ENCODE peak calls at places on chromosomes 3 and 15, in six cellular contexts. G is activated CD8-positive, alpha-beta memory T cell treated with anti-CD3 and anti-CD28 coated beads, Interleukin-2, amount 50 U/mL, for 4 hours; F is non-pigmented ciliary epithelial cell; C is SK-N-SH; U is stomach; M is D341Med. R is an unnamed sample.

GRCh38 chr15:62928242-62928995 is 114.1 kb upstream of the TPM1 start:
- DNase-seq in G (no peak), F (peak), C (peak), U (no peak), M (no peak), R (no peak)

GRCh38 chr15:59998256-59999063 is 5.7 kb upstream of the FOXB1 start:
- DNase-seq in G (no peak), F (no peak), C (peak), U (no peak), M (no peak), R (no peak)

GRCh38 chr3:184654375-184654774 is 57.5 kb downstream of the MAGEF1 start:
- DNase-seq in G (no peak), F (no peak), C (no peak), U (no peak), M (no peak), R (no peak)

GRCh38 chr15:65980824-65981456 is 111.6 kb downstream of the RAB11A start:
- DNase-seq in G (no peak), F (peak), C (peak), U (peak), M (peak), R (peak)

GRCh38 chr3:112931737-112932521 is 43.0 kb downstream of the CD200R1 start:
- DNase-seq in G (no peak), F (no peak), C (no peak), U (no peak), M (no peak), R (peak)

GRCh38 chr3:25452185-25452584 is 24.1 kb downstream of the RARB start:
- DNase-seq in G (no peak), F (no peak), C (no peak), U (no peak), M (no peak), R (no peak)

GRCh38 chr3:196186661-196187573 is 24.3 kb downstream of the ZDHHC19 start:
- DNase-seq in G (no peak), F (no peak), C (peak), U (no peak), M (no peak), R (peak)

GRCh38 chr15:83732196-83732595 is 78.3 kb downstream of the ADAMTSL3 start:
- DNase-seq in G (no peak), F (no peak), C (no peak), U (no peak), M (no peak), R (no peak)

GRCh38 chr3:186901135-186901734 is 29.1 kb upstream of the ST6GAL1 start:
- DNase-seq in G (no peak), F (no peak), C (no peak), U (no peak), M (no peak), R (no peak)

GRCh38 chr15:29533667-29534066 is 264.0 kb upstream of the NSMCE3 start:
- DNase-seq in G (no peak), F (no peak), C (no peak), U (no peak), M (no peak), R (no peak)

GRCh38 chr3:64184621-64185020 is 40.6 kb downstream of the PRICKLE2 start:
- DNase-seq in G (no peak), F (no peak), C (no peak), U (no peak), M (no peak), R (no peak)

GRCh38 chr15:31374489-31374888 is 47.9 kb downstream of the KLF13 start:
- DNase-seq in G (no peak), F (no peak), C (no peak), U (no peak), M (no peak), R (peak)

GRCh38 chr3:39181408-39182335 is 10.7 kb downstream of the XIRP1 start:
- DNase-seq in G (no peak), F (no peak), C (no peak), U (no peak), M (no peak), R (no peak)

GRCh38 chr3:13896473-13897154 is 16.7 kb upstream of the WNT7A start:
- DNase-seq in G (peak), F (peak), C (peak), U (peak), M (peak), R (peak)

GRCh38 chr15:62119224-62119925 is 45.7 kb downstream of the C2CD4B start:
- DNase-seq in G (no peak), F (peak), C (no peak), U (no peak), M (no peak), R (no peak)

GRCh38 chr3:126293370-126294082 is 63.7 kb downstream of the KLF15 start:
- DNase-seq in G (no peak), F (no peak), C (no peak), U (no peak), M (no peak), R (no peak)

GRCh38 chr3:97957617-97958311 is 14.5 kb downstream of the RIOX2 start:
- DNase-seq in G (no peak), F (no peak), C (no peak), U (no peak), M (no peak), R (peak)

GRCh38 chr3:157075693-157076420 is 84.1 kb downstream of the CCNL1 start:
- DNase-seq in G (no peak), F (no peak), C (no peak), U (no peak), M (no peak), R (no peak)

GRCh38 chr3:48614044-48614443 is 4.6 kb upstream of the UQCRC1 start:
- DNase-seq in G (no peak), F (no peak), C (no peak), U (no peak), M (no peak), R (no peak)

GRCh38 chr15:22952826-22953579 is 27.2 kb downstream of the CYFIP1 start:
- DNase-seq in G (no peak), F (no peak), C (no peak), U (no peak), M (peak), R (no peak)

GRCh38 chr3:112027839-112028238 is 6.7 kb upstream of the TMPRSS7 start:
- DNase-seq in G (no peak), F (no peak), C (no peak), U (no peak), M (no peak), R (no peak)

GRCh38 chr15:83970290-83970890 is 265.2 kb upstream of the GOLGA6L4 start:
- DNase-seq in G (no peak), F (no peak), C (no peak), U (no peak), M (no peak), R (no peak)

GRCh38 chr3:188607810-188608209 is 453.9 kb downstream of the LPP start:
- DNase-seq in G (no peak), F (no peak), C (no peak), U (no peak), M (no peak), R (no peak)

GRCh38 chr15:75149911-75150709 is 51.6 kb upstream of the C15orf39 start:
- DNase-seq in G (no peak), F (no peak), C (no peak), U (no peak), M (no peak), R (peak)

GRCh38 chr15:67945951-67946700 is 106.3 kb upstream of the RNU6-1 start:
- DNase-seq in G (no peak), F (no peak), C (no peak), U (no peak), M (no peak), R (no peak)

GRCh38 chr3:3800076-3800448 is 831 bp downstream of the LRRN1 start:
- DNase-seq in G (peak), F (no peak), C (peak), U (peak), M (peak), R (peak)

GRCh38 chr3:19940643-19941042 is 6.3 kb upstream of the RAB5A start:
- DNase-seq in G (no peak), F (no peak), C (no peak), U (no peak), M (no peak), R (no peak)

GRCh38 chr3:46501702-46502101 is 3.9 kb downstream of the RTP3 start:
- DNase-seq in G (no peak), F (no peak), C (no peak), U (no peak), M (no peak), R (no peak)

GRCh38 chr3:188360364-188360881 is 206.5 kb downstream of the LPP start:
- DNase-seq in G (no peak), F (no peak), C (no peak), U (no peak), M (no peak), R (no peak)

GRCh38 chr15:70617911-70618287 is 145.5 kb downstream of the UACA start:
- DNase-seq in G (no peak), F (no peak), C (no peak), U (no peak), M (no peak), R (no peak)

GRCh38 chr3:50333744-50334328 is 5.8 kb upstream of the TUSC2 start:
- DNase-seq in G (no peak), F (no peak), C (no peak), U (no peak), M (no peak), R (no peak)

GRCh38 chr3:69082805-69083204 is 1.9 kb upstream of the ARL6IP5 start:
- DNase-seq in G (peak), F (peak), C (no peak), U (peak), M (no peak), R (no peak)

GRCh38 chr3:183937601-183938286 is 53.1 kb upstream of the PARL start:
- DNase-seq in G (no peak), F (no peak), C (no peak), U (no peak), M (no peak), R (no peak)

GRCh38 chr15:57190208-57190607 is 186.1 kb upstream of the CGNL1 start:
- DNase-seq in G (no peak), F (no peak), C (no peak), U (no peak), M (no peak), R (no peak)